ENCODE peak calls at places on chromosomes 5 and 9, in nine cellular contexts. Z, P, H, A, B, W, R, X and S are unnamed samples.

GRCh38 chr9:69325409-69326212 is 596 bp downstream of the ENTREP1 start:
- DNase-seq in A (no peak), W (no peak), P (no peak), B (no peak), H (peak), X (no peak), Z (peak), R (no peak), S (no peak)

GRCh38 chr5:56941981-56942380 is 9.9 kb downstream of the MIER3 start:
- DNase-seq in P (no peak), B (no peak), R (peak), W (no peak), Z (no peak), A (peak), X (no peak), H (no peak), S (no peak)

GRCh38 chr9:95138474-95138873 is 179.0 kb downstream of the FANCC start:
- DNase-seq in P (no peak), A (no peak), Z (no peak), W (no peak), B (no peak), H (no peak), X (no peak), R (no peak), S (no peak)

GRCh38 chr5:2302169-2302568 is 419.4 kb upstream of the IRX4 start:
- DNase-seq in R (no peak), Z (no peak), W (no peak), H (no peak), B (no peak), P (no peak), A (no peak), X (no peak), S (no peak)

GRCh38 chr5:172707285-172708182 is 63.5 kb downstream of the DUSP1 start:
- DNase-seq in Z (peak), B (peak), X (no peak), P (peak), R (peak), A (no peak), W (no peak), H (peak), S (peak)

GRCh38 chr9:29208670-29209069 is 1635.4 kb upstream of the C9orf72 start:
- DNase-seq in R (no peak), P (peak), Z (no peak), A (no peak), B (no peak), H (no peak), W (no peak), X (no peak), S (peak)

GRCh38 chr9:36401179-36401740 is 1.2 kb upstream of the RNF38 start:
- DNase-seq in B (peak), R (no peak), H (no peak), X (peak), P (peak), A (no peak), Z (no peak), W (peak), S (peak)

GRCh38 chr5:54692631-54693030 is 175.1 kb downstream of the SNX18 start:
- DNase-seq in W (no peak), H (no peak), X (no peak), B (no peak), R (no peak), Z (no peak), A (no peak), P (no peak), S (no peak)

GRCh38 chr5:66848749-66849641 is 252.8 kb downstream of the MAST4 start:
- DNase-seq in Z (no peak), H (no peak), R (no peak), W (no peak), B (peak), P (peak), X (no peak), A (no peak), S (no peak)

GRCh38 chr9:26502311-26502710 is 390.3 kb downstream of the CAAP1 start:
- DNase-seq in X (no peak), P (no peak), B (no peak), A (no peak), Z (no peak), H (no peak), W (no peak), R (no peak), S (peak)

GRCh38 chr5:142082182-142082781 is 26.3 kb upstream of the NDFIP1 start:
- DNase-seq in Z (no peak), H (no peak), W (no peak), P (no peak), R (no peak), A (no peak), B (no peak), X (no peak), S (no peak)

GRCh38 chr9:109843651-109844050 is 63.7 kb downstream of the PALM2AKAP2 start:
- DNase-seq in A (no peak), B (no peak), R (no peak), W (no peak), H (no peak), P (no peak), Z (peak), X (no peak), S (no peak)

GRCh38 chr5:91139572-91140200 is 243.4 kb downstream of the ARRDC3 start:
- DNase-seq in A (no peak), R (no peak), B (no peak), W (no peak), Z (no peak), H (no peak), X (no peak), P (no peak), S (no peak)

GRCh38 chr5:6370580-6370979 is 7.8 kb downstream of the MED10 start:
- DNase-seq in W (no peak), A (no peak), R (no peak), X (no peak), P (no peak), H (no peak), B (no peak), Z (no peak), S (no peak)

GRCh38 chr9:95874303-95874988 is 1.0 kb upstream of the ERCC6L2 start:
- DNase-seq in W (no peak), B (no peak), A (no peak), H (no peak), P (no peak), R (no peak), X (no peak), Z (no peak), S (peak)

GRCh38 chr5:132877938-132878337 is 4.5 kb downstream of the LEAP2 start:
- DNase-seq in R (no peak), Z (no peak), H (peak), X (no peak), P (peak), W (no peak), A (no peak), B (peak), S (peak)

GRCh38 chr9:113998529-113999255 is 79.4 kb downstream of the AMBP start:
- DNase-seq in P (peak), R (no peak), H (no peak), W (no peak), Z (peak), X (no peak), A (no peak), B (no peak), S (no peak)

GRCh38 chr5:166166071-166166470 is 2125.4 kb upstream of the WWC1 start:
- DNase-seq in X (no peak), W (no peak), H (no peak), A (no peak), B (no peak), Z (no peak), P (no peak), R (no peak), S (no peak)

GRCh38 chr9:133842174-133842573 is 104.0 kb upstream of the SARDH start:
- DNase-seq in P (peak), W (no peak), B (no peak), A (no peak), R (no peak), X (no peak), H (peak), Z (peak), S (no peak)

GRCh38 chr5:16418471-16418922 is 47.1 kb downstream of the ZNF622 start:
- DNase-seq in W (no peak), A (no peak), H (no peak), Z (no peak), B (no peak), R (no peak), X (no peak), P (no peak), S (no peak)

GRCh38 chr9:137433916-137434431 is 7.2 kb downstream of the ENTPD8 start:
- DNase-seq in H (peak), A (no peak), X (no peak), B (no peak), Z (no peak), R (no peak), W (no peak), P (no peak), S (no peak)

GRCh38 chr5:68343421-68343826 is 127.9 kb downstream of the PIK3R1 start:
- DNase-seq in B (peak), P (peak), X (peak), Z (no peak), W (no peak), A (no peak), H (no peak), R (no peak), S (peak)

GRCh38 chr5:150158170-150158949 is 2.7 kb upstream of the PDGFRB start:
- DNase-seq in H (no peak), W (no peak), X (no peak), R (no peak), Z (no peak), P (peak), A (no peak), B (no peak), S (no peak)

GRCh38 chr9:78021692-78022091 is 9.9 kb downstream of the GNAQ start:
- DNase-seq in P (peak), X (no peak), A (no peak), W (no peak), Z (peak), B (no peak), H (peak), R (no peak), S (no peak)
- TF ChIP-seq CTCF in P (peak), X (no peak), A (no peak), W (no peak), Z (no peak), B (peak), H (peak), R (no peak), S (no peak)

GRCh38 chr9:125495137-125496119 is 211.6 kb downstream of the MAPKAP1 start:
- DNase-seq in Z (no peak), H (no peak), A (no peak), P (no peak), B (no peak), R (no peak), W (no peak), X (peak), S (peak)

GRCh38 chr9:125494555-125494920 is 212.5 kb downstream of the MAPKAP1 start:
- DNase-seq in P (peak), X (no peak), Z (no peak), R (no peak), B (no peak), H (no peak), A (no peak), W (no peak), S (no peak)

GRCh38 chr9:125493861-125494554 is 213.0 kb downstream of the MAPKAP1 start:
- DNase-seq in H (no peak), R (no peak), W (no peak), X (no peak), A (no peak), B (no peak), P (no peak), Z (no peak), S (no peak)

GRCh38 chr9:125492719-125493118 is 214.3 kb downstream of the MAPKAP1 start:
- DNase-seq in W (no peak), R (no peak), X (no peak), H (no peak), B (no peak), P (no peak), Z (no peak), A (no peak), S (no peak)

DNA sequence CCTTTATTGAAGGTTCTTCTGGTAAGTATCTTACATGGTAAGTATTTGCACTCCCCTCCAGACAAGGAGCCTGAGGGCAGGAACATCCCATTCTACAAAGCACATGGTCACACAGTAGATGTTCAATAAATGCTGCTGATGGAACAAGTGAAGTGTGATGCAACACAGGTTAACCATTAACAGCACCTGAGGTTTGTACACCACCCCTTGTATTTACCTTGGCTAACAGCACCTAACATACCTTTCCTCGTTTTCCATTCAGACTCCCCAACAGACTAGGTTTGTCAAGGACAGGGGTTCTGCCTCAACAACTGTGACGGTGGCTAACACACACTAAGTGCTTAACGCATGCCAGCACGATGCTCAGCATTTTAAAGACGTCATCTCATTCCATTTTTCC is 213.6 kb downstream of the MAPKAP1 start:
- DNase-seq in X (no peak), B (no peak), A (no peak), P (no peak), W (no peak), R (no peak), Z (no peak), H (no peak), S (no peak)
- TF ChIP-seq CTCF in X (no peak), B (no peak), A (no peak), P (no peak), W (no peak), R (no peak), Z (no peak), H (no peak), S (no peak)

GRCh38 chr5:138490648-138491283 is 25.5 kb downstream of the EGR1 start:
- DNase-seq in R (no peak), Z (no peak), W (no peak), A (no peak), X (no peak), P (no peak), B (no peak), H (no peak), S (no peak)

GRCh38 chr5:138489705-138490104 is 24.4 kb downstream of the EGR1 start:
- DNase-seq in A (no peak), H (no peak), X (no peak), P (no peak), Z (no peak), B (no peak), W (no peak), R (no peak), S (no peak)

GRCh38 chr5:138491284-138491648 is 26.0 kb downstream of the EGR1 start:
- DNase-seq in P (no peak), X (no peak), W (no peak), R (no peak), B (no peak), Z (no peak), H (no peak), A (no peak), S (no peak)

GRCh38 chr5:138492552-138493045 is 27.3 kb downstream of the EGR1 start:
- DNase-seq in A (no peak), Z (no peak), P (no peak), R (no peak), X (no peak), H (no peak), B (no peak), W (no peak), S (no peak)

GRCh38 chr5:138491669-138492551 is 26.6 kb downstream of the EGR1 start:
- DNase-seq in X (peak), P (peak), H (peak), W (peak), Z (peak), R (peak), B (peak), A (peak), S (peak)
- TF ChIP-seq CTCF in X (no peak), P (peak), H (no peak), W (no peak), Z (no peak), R (no peak), B (peak), A (no peak), S (no peak)

DNA sequence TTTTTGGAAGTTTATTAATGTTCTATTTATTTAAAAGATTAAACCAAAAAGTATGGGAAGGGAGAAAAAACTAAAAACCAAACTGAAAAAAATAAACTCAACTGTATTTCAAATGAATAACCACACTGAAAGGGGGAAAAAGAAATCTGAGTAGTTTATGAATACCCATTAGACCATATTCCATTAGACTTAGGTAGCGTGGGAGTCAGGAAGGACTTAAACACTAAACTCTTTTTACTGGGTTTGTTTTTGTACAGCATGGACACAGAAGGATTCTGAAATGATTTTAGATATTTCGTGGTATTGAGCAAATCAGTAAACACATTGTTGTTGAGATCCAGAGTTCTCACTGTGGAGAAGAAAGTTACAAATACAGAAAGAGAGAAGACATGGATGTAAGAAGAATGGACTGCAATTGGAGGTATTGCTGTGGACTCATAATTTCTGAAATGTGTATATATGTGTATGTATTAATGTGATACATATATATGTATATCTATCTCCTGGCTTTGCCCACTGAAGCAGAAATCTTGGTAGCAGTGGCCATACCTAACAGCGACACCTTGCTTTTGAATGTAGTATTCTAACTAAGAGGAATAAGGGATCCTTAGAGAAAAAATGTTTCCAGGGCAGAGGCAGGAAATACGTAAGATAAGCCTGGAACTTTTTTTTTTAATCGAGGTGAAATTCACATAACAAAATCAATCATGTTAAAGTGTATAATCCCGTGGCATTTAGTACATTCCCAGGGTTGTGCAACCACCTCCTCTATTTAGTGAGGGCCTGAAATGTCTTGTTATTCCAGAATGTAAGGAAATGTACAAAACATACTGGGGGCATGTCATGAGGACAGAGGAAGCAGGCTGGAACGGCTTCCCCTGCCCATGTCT is 228.8 kb downstream of the SMARCA2 start:
- DNase-seq in B (no peak), W (no peak), Z (no peak), H (no peak), P (no peak), A (no peak), X (no peak), R (no peak), S (no peak)
- TF ChIP-seq CTCF in B (no peak), W (no peak), Z (no peak), H (no peak), P (peak), A (no peak), X (no peak), R (peak), S (no peak)

DNA sequence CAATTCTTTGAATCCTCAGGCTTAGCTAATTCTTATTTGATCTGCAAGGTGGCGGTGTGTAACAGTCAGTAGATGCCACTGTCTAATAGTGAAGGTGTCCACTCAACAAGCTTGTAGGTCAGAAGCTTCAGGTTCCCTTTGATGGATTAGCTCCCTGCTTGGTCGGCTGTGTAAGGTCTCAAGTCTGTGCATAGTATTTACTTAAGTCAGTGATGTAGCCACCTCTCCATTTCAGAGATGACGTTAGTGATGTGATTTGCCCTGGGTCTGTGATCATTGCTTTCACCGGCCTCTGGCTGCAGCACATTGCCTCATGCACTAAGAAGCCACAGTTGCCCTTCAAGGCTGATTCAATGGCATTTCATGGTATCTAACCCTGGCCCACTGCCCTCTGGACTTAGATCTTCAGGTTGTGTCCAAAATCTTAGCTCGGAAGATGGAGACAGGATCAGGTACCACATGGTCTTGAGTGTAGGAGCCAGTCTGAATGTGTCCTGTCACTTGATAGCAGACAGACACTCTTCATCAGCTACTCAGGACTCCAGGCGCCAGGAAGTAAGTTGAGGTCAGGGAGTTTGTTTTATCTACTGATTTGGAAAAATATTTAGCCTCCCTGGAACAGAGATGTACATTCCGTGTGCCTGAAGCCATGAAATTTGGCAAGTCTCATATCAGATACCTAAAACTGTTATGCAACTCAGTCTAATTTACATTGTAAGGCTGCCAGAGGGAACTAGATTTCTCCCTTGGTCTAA is 42.9 kb downstream of the SUB1 start:
- DNase-seq in Z (no peak), H (no peak), W (no peak), X (no peak), B (no peak), A (no peak), P (peak), R (no peak), S (peak)
- TF ChIP-seq CTCF in Z (no peak), H (no peak), W (no peak), X (no peak), B (no peak), A (no peak), P (no peak), R (no peak), S (no peak)

GRCh38 chr9:121929893-121930875 is 162.9 kb downstream of the TTLL11 start:
- DNase-seq in H (no peak), R (no peak), X (no peak), B (no peak), A (no peak), Z (no peak), W (no peak), P (no peak), S (no peak)
- TF ChIP-seq CTCF in H (no peak), R (no peak), X (no peak), B (peak), A (no peak), Z (no peak), W (no peak), P (peak), S (no peak)

GRCh38 chr5:108278285-108279240 is 103.3 kb downstream of the FBXL17 start:
- DNase-seq in Z (no peak), W (no peak), R (no peak), A (no peak), X (no peak), B (no peak), P (no peak), H (peak), S (no peak)
- TF ChIP-seq CTCF in Z (no peak), W (no peak), R (no peak), A (no peak), X (no peak), B (no peak), P (no peak), H (no peak), S (no peak)